ENCODE peak calls at places on chromosome 5, in ten cellular contexts. S, D, O, J, E, K, C, R, U and M are unnamed samples.

GRCh38 chr5:168372351-168372946 is 81.0 kb downstream of the WWC1 start:
- DNase-seq in S (no peak), D (no peak), O (no peak), J (no peak), E (no peak), K (no peak), C (no peak), R (no peak), U (no peak), M (no peak)

GRCh38 chr5:127878174-127878750 is 175.1 kb downstream of the CCDC192 start:
- DNase-seq in S (no peak), D (no peak), O (peak; percentile 77), J (peak; percentile 38), E (no peak), K (peak; percentile 72), C (peak; percentile 79), R (no peak), U (no peak), M (peak; percentile 25)

GRCh38 chr5:1480217-1480616 is 35.0 kb upstream of the SLC6A3 start:
- DNase-seq in S (peak; percentile 91), D (no peak), O (peak; percentile 30), J (peak; percentile 90), E (no peak), K (no peak), C (no peak), R (no peak), U (no peak), M (no peak)

GRCh38 chr5:11394933-11395332 is 509.3 kb downstream of the CTNND2 start:
- DNase-seq in S (no peak), D (no peak), O (no peak), J (no peak), E (no peak), K (no peak), C (no peak), R (no peak), U (no peak), M (no peak)

GRCh38 chr5:110869927-110870326 is 131.1 kb downstream of the SLC25A46 start:
- DNase-seq in S (no peak), D (no peak), O (no peak), J (no peak), E (no peak), K (no peak), C (no peak), R (no peak), U (no peak), M (no peak)

GRCh38 chr5:53327811-53328331 is 152.6 kb upstream of the FST start:
- DNase-seq in S (no peak), D (no peak), O (no peak), J (no peak), E (no peak), K (no peak), C (no peak), R (no peak), U (no peak), M (no peak)

GRCh38 chr5:159240301-159240870 is 22.7 kb upstream of the UBLCP1 start:
- DNase-seq in S (no peak), D (no peak), O (no peak), J (no peak), E (no peak), K (no peak), C (no peak), R (peak; percentile 58), U (no peak), M (no peak)

GRCh38 chr5:177419045-177419444 is 7.4 kb upstream of the GRK6 start:
- DNase-seq in S (no peak), D (no peak), O (peak; percentile 88), J (no peak), E (no peak), K (no peak), C (no peak), R (peak; percentile 40), U (no peak), M (no peak)

GRCh38 chr5:91499943-91500531 is 116.9 kb upstream of the ARRDC3 start:
- DNase-seq in S (no peak), D (no peak), O (peak; percentile 65), J (no peak), E (no peak), K (no peak), C (peak; percentile 24), R (peak; percentile 37), U (no peak), M (no peak)

GRCh38 chr5:96517294-96517693 is 84.2 kb upstream of the PCSK1 start:
- DNase-seq in S (no peak), D (no peak), O (peak; percentile 35), J (no peak), E (no peak), K (no peak), C (no peak), R (peak; percentile 48), U (no peak), M (no peak)

GRCh38 chr5:135448071-135448704 is 1.0 kb upstream of the DCANP1 start:
- DNase-seq in S (peak; percentile 6), D (no peak), O (no peak), J (no peak), E (no peak), K (no peak), C (no peak), R (peak; percentile 23), U (no peak), M (no peak)

GRCh38 chr5:56160723-56161445 is 72.2 kb downstream of the ANKRD55 start:
- DNase-seq in S (no peak), D (no peak), O (no peak), J (no peak), E (no peak), K (no peak), C (no peak), R (no peak), U (no peak), M (no peak)

DNA sequence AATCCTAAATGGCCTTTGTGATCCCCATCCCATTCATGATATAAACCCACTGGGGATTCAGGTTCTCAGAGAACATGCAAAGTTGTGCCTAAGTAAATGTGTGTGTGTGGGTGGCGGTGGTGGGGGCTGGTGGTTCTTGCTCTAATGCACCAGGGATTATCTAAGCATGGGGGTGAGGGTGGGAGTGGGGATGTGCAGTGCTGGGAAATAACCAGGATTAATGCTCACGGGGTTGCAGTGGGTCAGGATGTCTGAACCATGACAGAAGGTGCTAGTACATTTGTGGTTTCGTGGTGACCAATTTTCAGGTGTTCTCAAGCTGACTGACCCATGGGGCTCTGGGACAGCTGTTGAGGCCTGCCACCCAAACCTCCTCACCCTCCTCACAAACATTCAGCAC is 101.0 kb downstream of the ZNF608 start:
- DNase-seq in S (no peak), D (no peak), O (no peak), J (no peak), E (no peak), K (no peak), C (no peak), R (no peak), U (no peak), M (no peak)
- H3K4me1 ChIP-seq in S (no peaks in the 10 kb centered on the region), D (peaks cover 20% of the 10 kb centered on the region), O (peaks cover 66% of the 10 kb centered on the region), J (peaks cover 32% of the 10 kb centered on the region), E (peaks cover 20% of the 10 kb centered on the region), K (peaks cover 40% of the 10 kb centered on the region), C (peaks cover 10% of the 10 kb centered on the region), R (peaks cover 26% of the 10 kb centered on the region), U (peaks cover 19% of the 10 kb centered on the region), M (no peaks in the 10 kb centered on the region)

GRCh38 chr5:175795959-175796358 is 75.4 kb upstream of the CPLX2 start:
- DNase-seq in S (no peak), D (no peak), O (no peak), J (no peak), E (no peak), K (no peak), C (no peak), R (no peak), U (no peak), M (no peak)

GRCh38 chr5:175797521-175798038 is 73.8 kb upstream of the CPLX2 start:
- DNase-seq in S (no peak), D (no peak), O (no peak), J (no peak), E (no peak), K (no peak), C (no peak), R (no peak), U (no peak), M (no peak)

GRCh38 chr5:175798626-175799025 is 72.8 kb upstream of the CPLX2 start:
- DNase-seq in S (no peak), D (no peak), O (no peak), J (no peak), E (no peak), K (no peak), C (no peak), R (no peak), U (no peak), M (no peak)

GRCh38 chr5:175800656-175801081 is 70.7 kb upstream of the CPLX2 start:
- DNase-seq in S (no peak), D (no peak), O (peak; percentile 57), J (no peak), E (no peak), K (no peak), C (no peak), R (peak; percentile 49), U (no peak), M (no peak)

DNA sequence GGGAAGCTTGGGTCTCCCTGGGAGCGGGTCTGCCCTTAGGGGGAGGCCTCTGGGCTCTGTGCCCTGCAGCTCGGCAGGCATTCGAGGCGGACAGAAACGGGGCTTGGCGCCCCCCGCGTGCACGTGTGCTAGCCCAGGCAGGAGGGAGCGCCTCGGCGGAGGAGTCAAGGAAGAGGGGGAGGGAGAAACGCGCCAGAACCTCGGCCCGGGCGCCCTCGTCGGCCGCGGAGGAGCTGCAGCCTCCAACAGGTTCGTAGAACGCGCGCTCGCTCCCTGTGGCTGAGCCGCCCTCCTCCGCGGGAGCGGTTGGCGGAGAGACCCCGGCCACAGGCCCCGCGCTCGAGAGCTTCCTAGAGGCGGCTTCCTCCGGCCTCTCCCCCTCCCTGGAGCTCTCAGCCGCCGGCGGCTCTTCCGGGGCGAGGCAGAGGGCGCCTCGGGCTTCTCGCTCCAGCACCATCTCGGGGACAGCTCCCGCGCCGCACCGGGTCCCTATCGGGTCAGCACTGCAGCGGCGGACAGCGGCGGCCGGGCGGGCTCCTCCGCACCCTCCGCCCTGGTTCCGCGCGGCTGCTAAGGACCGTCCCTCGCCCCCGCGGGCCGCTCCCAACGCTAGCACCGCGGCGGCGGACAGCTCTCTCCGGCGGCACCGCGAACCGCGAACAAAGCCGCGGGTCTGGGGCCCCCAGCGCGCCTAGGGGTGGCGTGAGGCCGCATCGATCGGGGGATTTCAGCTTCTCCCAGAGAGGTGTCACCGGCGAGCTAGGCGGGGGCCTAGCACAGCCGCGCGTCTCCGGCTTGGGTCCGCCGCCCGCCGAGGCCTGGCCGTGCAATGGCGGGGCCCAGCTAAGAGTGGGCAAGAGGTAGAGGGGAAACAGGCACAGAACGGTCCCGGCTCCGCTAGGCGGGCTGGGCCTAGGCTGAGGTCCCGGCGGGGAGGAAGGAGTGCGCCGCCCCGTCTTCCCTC is 74.6 kb upstream of the CPLX2 start:
- DNase-seq in S (peak; percentile 86), D (peak; percentile 75), O (peak; percentile 89), J (peak; percentile 80), E (peak; percentile 59), K (peak; percentile 58), C (peak; percentile 55), R (peak; percentile 64), U (no peak), M (peak; percentile 76)
- H3K4me3 ChIP-seq in S (no peak overlapping the region), D (no peak overlapping the region), O (peak overlapping the region; percentile 26), J (no peak overlapping the region), E (peak overlapping the region; percentile 16), K (no peak overlapping the region), C (no peak overlapping the region), R (no peak overlapping the region), U (no peak overlapping the region), M (peak overlapping the region; percentile 11)

GRCh38 chr5:7759257-7759871 is 91.6 kb downstream of the CFAP90 start:
- DNase-seq in S (no peak), D (no peak), O (no peak), J (no peak), E (no peak), K (no peak), C (no peak), R (no peak), U (no peak), M (no peak)
- H3K27ac ChIP-seq in S (no peak overlapping the region), D (no peak overlapping the region), O (no peak overlapping the region), J (no peak overlapping the region), E (no peak overlapping the region), K (no peak overlapping the region), C (no peak overlapping the region), R (no peak overlapping the region), U (no peak overlapping the region), M (peak overlapping the region; percentile 19)

GRCh38 chr5:172660974-172661373 is 19.9 kb downstream of the NEURL1B start:
- DNase-seq in S (no peak), D (no peak), O (no peak), J (no peak), E (no peak), K (no peak), C (no peak), R (no peak), U (peak; percentile 50), M (no peak)
- H3K4me1 ChIP-seq in S (no peaks in the 10 kb centered on the region), D (no peaks in the 10 kb centered on the region), O (peaks cover 58% of the 10 kb centered on the region), J (peaks cover 44% of the 10 kb centered on the region), E (no peaks in the 10 kb centered on the region), K (peaks cover 41% of the 10 kb centered on the region), C (no peaks in the 10 kb centered on the region), R (peaks cover 19% of the 10 kb centered on the region), U (peaks cover 94% of the 10 kb centered on the region), M (peaks cover 12% of the 10 kb centered on the region)